ENCODE peak calls at places on chromosomes 13 and 19, in four cellular contexts. A, J, T and Y are unnamed samples.

GRCh38 chr19:44308011-44308410 is 3.2 kb upstream of the ZNF235 start:
- DNase-seq in T (no peak), J (peak; percentile 57), A (no peak), Y (no peak)

GRCh38 chr13:91592050-91593014 is 193.9 kb downstream of the GPC5 start:
- DNase-seq in T (no peak), A (no peak), J (no peak), Y (no peak)

GRCh38 chr19:57830071-57830602 is at the start of gene ZNF587B:
- DNase-seq in T (peak; percentile 55), J (no peak), A (no peak), Y (no peak)

GRCh38 chr13:36712785-36713184 is 39.0 kb downstream of the SERTM1 start:
- DNase-seq in A (no peak), J (no peak), T (no peak), Y (no peak)

GRCh38 chr13:107459430-107459829 is 755.9 kb downstream of the LIG4 start:
- DNase-seq in T (no peak), J (no peak), A (no peak), Y (no peak)

GRCh38 chr13:111251646-111252448 is 68.6 kb upstream of the TEX29 start:
- DNase-seq in A (no peak), T (no peak), J (no peak), Y (no peak)

GRCh38 chr19:19662866-19663291 is 597 bp downstream of the ATP13A1 start:
- DNase-seq in J (no peak), T (peak; percentile 44), A (no peak), Y (no peak)

GRCh38 chr19:5343848-5344247 is 3.2 kb upstream of the PTPRS start:
- DNase-seq in J (no peak), A (no peak), T (no peak), Y (no peak)

GRCh38 chr13:43284162-43284561 is 260.8 kb downstream of the DNAJC15 start:
- DNase-seq in T (no peak), A (no peak), J (peak; percentile 86), Y (no peak)

GRCh38 chr19:1618157-1619093 is 13.2 kb upstream of the UQCR11 start:
- DNase-seq in T (no peak), J (no peak), A (peak; percentile 82), Y (no peak)

GRCh38 chr13:52695856-52696255 is 43.2 kb downstream of the SUGT1 start:
- DNase-seq in T (no peak), J (peak; percentile 43), A (peak; percentile 15), Y (no peak)

GRCh38 chr19:3304871-3305423 is 61.4 kb upstream of the NFIC start:
- DNase-seq in T (peak; percentile 71), J (peak; percentile 39), A (peak; percentile 87), Y (peak; percentile 13)

GRCh38 chr19:18344546-18344945 is 4.1 kb downstream of the PGPEP1 start:
- DNase-seq in A (no peak), J (no peak), T (no peak), Y (no peak)

GRCh38 chr19:18861235-18861634 is 29.5 kb downstream of the UPF1 start:
- DNase-seq in T (no peak), J (no peak), A (no peak), Y (no peak)

GRCh38 chr13:27319404-27319803 is 48.8 kb downstream of the RASL11A start:
- DNase-seq in A (no peak), J (no peak), T (no peak), Y (no peak)

GRCh38 chr19:4906963-4907362 is 2.3 kb upstream of the UHRF1 start:
- DNase-seq in J (no peak), T (no peak), A (no peak), Y (no peak)

GRCh38 chr13:33610471-33611015 is 207.4 kb upstream of the RFC3 start:
- DNase-seq in J (no peak), T (no peak), A (no peak), Y (no peak)

GRCh38 chr19:28878862-28879566 is 333.9 kb downstream of the UQCRFS1 start:
- DNase-seq in T (peak; percentile 69), J (peak; percentile 31), A (peak; percentile 56), Y (no peak)

GRCh38 chr13:29573190-29573589 is 22.3 kb downstream of the SLC7A1 start:
- DNase-seq in J (no peak), T (no peak), A (peak; percentile 45), Y (no peak)

GRCh38 chr19:50837300-50837699 is 3.9 kb upstream of the KLK15 start:
- DNase-seq in A (no peak), T (no peak), J (no peak), Y (peak; percentile 38)

GRCh38 chr13:113981201-113981605 is 7.3 kb upstream of the C13orf46 start:
- DNase-seq in J (no peak), A (no peak), T (peak; percentile 88), Y (no peak)

GRCh38 chr19:11138659-11139526 is 16.7 kb downstream of the SPC24 start:
- DNase-seq in J (peak; percentile 87), A (peak; percentile 39), T (peak; percentile 62), Y (no peak)